ENCODE peak calls at places on chromosomes 5 and 9, in eight cellular contexts. W is dorsolateral prefrontal cortex, N is ovary, K is fibroblast of lung, E is A549, U is HCT116, P is GM12865, O is IMR-90. M is an unnamed sample.

GRCh38 chr5:142998316-142998862 is 228.2 kb downstream of the ARHGAP26 start:
- DNase-seq in U (no peak), P (peak; percentile 56), W (no peak), N (no peak), K (no peak), E (no peak), O (no peak), M (no peak)

GRCh38 chr5:78544531-78545200 is 103.9 kb downstream of the LHFPL2 start:
- DNase-seq in K (peak; percentile 94), U (no peak), N (peak; percentile 56), E (no peak), P (peak; percentile 57), O (peak; percentile 85), W (no peak), M (no peak)

GRCh38 chr5:141483842-141484241 is 988 bp upstream of the PCDHGC4 start:
- DNase-seq in U (no peak), W (no peak), N (no peak), P (no peak), E (no peak), K (no peak), O (no peak), M (no peak)

GRCh38 chr9:134571326-134571871 is 70.2 kb upstream of the COL5A1 start:
- DNase-seq in E (no peak), W (no peak), K (no peak), N (no peak), P (no peak), U (no peak), O (no peak), M (no peak)

GRCh38 chr9:87620727-87621322 is 105.1 kb upstream of the CTSL start:
- DNase-seq in P (no peak), U (no peak), N (no peak), K (no peak), E (no peak), W (no peak), O (no peak), M (no peak)

GRCh38 chr9:37944671-37945481 is 40.9 kb upstream of the SLC25A51 start:
- DNase-seq in W (no peak), O (peak; percentile 50), K (no peak), E (no peak), N (no peak), U (no peak), P (no peak), M (no peak)

GRCh38 chr9:130319300-130319699 is 53.7 kb downstream of the HMCN2 start:
- DNase-seq in O (no peak), U (no peak), N (no peak), K (no peak), E (no peak), P (no peak), W (no peak), M (no peak)

GRCh38 chr9:81669011-81669739 is 20.2 kb downstream of the TLE1 start:
- DNase-seq in K (peak; percentile 65), U (no peak), P (peak; percentile 10), E (no peak), W (no peak), O (peak; percentile 54), N (no peak), M (no peak)

GRCh38 chr9:36833954-36834353 is 200.1 kb downstream of the PAX5 start:
- DNase-seq in N (no peak), O (no peak), E (no peak), U (no peak), K (no peak), P (no peak), W (no peak), M (no peak)

GRCh38 chr5:66634601-66635000 is 38.4 kb downstream of the MAST4 start:
- DNase-seq in U (no peak), W (no peak), E (no peak), P (no peak), O (no peak), N (no peak), K (no peak), M (no peak)
- H3K4me3 ChIP-seq in U (no peak overlapping the region), W (no peak overlapping the region), E (no peak overlapping the region), P (no peak overlapping the region), O (no peak overlapping the region), N (no peak overlapping the region), K (no peak overlapping the region), M (no peak overlapping the region)

GRCh38 chr5:126192226-126192625 is 231.0 kb upstream of the GRAMD2B start:
- DNase-seq in E (no peak), N (no peak), U (no peak), O (no peak), K (no peak), W (no peak), P (no peak), M (no peak)

GRCh38 chr5:126188804-126189203 is 234.4 kb upstream of the GRAMD2B start:
- DNase-seq in P (no peak), E (no peak), W (no peak), N (no peak), K (no peak), O (no peak), U (no peak), M (no peak)

GRCh38 chr5:126184474-126184873 is 238.7 kb upstream of the GRAMD2B start:
- DNase-seq in E (no peak), P (no peak), O (no peak), N (no peak), W (no peak), K (no peak), U (no peak), M (no peak)

GRCh38 chr5:126186210-126186609 is 237.0 kb upstream of the GRAMD2B start:
- DNase-seq in E (no peak), W (no peak), K (no peak), P (peak; percentile 10), O (no peak), N (no peak), U (no peak), M (no peak)

GRCh38 chr5:126189862-126190261 is 233.3 kb upstream of the GRAMD2B start:
- DNase-seq in P (no peak), W (no peak), N (no peak), O (no peak), E (no peak), U (no peak), K (no peak), M (no peak)
- H3K4me3 ChIP-seq in P (no peak overlapping the region), W (no peak overlapping the region), N (no peak overlapping the region), O (no peak overlapping the region), E (no peak overlapping the region), U (no peak overlapping the region), K (no peak overlapping the region), M (no peak overlapping the region)

GRCh38 chr9:4069457-4070162 is 230.3 kb downstream of the GLIS3 start:
- DNase-seq in U (no peak), P (no peak), O (no peak), N (no peak), K (peak; percentile 24), W (no peak), E (no peak), M (no peak)
- H3K4me3 ChIP-seq in U (no peak overlapping the region), P (no peak overlapping the region), O (no peak overlapping the region), N (no peak overlapping the region), K (no peak overlapping the region), W (no peak overlapping the region), E (no peak overlapping the region), M (no peak overlapping the region)

GRCh38 chr9:131737426-131737825 is 2.5 kb downstream of the RAPGEF1 start:
- DNase-seq in O (no peak), P (peak; percentile 34), N (no peak), E (no peak), U (no peak), W (no peak), K (no peak), M (no peak)
- H3K4me3 ChIP-seq in O (no peak overlapping the region), P (peak overlapping the region; percentile 65), N (no peak overlapping the region), E (no peak overlapping the region), U (no peak overlapping the region), W (no peak overlapping the region), K (no peak overlapping the region), M (no peak overlapping the region)

GRCh38 chr5:149930060-149930753 is 14.4 kb downstream of the PDE6A start:
- DNase-seq in O (no peak), U (no peak), E (no peak), P (no peak), W (no peak), K (peak; percentile 62), N (no peak), M (no peak)
- H3K4me3 ChIP-seq in O (peak overlapping the region; percentile 28), U (no peak overlapping the region), E (no peak overlapping the region), P (no peak overlapping the region), W (no peak overlapping the region), K (peak overlapping the region; percentile 52), N (no peak overlapping the region), M (no peak overlapping the region)

DNA sequence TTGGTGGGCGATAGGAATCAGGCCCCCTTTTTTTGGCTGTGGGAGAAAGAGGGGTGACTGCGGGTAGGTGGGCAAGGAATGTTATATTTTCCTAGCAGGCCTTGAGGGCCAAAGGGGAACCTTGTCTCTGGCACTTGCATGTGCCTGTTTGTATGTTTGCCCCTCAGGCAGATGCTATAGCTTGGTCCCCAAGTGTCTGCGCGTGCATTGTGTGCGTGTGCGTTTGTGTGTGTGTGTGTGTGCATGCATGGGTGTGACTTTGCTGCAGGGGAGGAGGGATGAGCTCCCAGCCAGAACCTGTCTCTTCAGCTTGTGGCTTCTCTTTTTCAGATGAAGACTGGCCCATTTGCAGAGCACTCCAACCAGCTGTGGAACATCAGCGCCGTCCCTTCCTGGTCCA is 30.9 kb downstream of the PTPA start:
- DNase-seq in N (no peak), K (no peak), P (no peak), O (no peak), E (no peak), W (no peak), U (no peak), M (no peak)
- H3K4me3 ChIP-seq in N (no peak overlapping the region), K (peak overlapping the region; percentile 69), P (no peak overlapping the region), O (no peak overlapping the region), E (no peak overlapping the region), W (no peak overlapping the region), U (no peak overlapping the region), M (no peak overlapping the region)

GRCh38 chr9:127927457-127928231 is 2.9 kb downstream of the PIP5KL1 start:
- DNase-seq in N (peak; percentile 64), U (peak; percentile 77), K (no peak), W (no peak), O (no peak), E (no peak), P (peak; percentile 55), M (no peak)
- H3K4me3 ChIP-seq in N (no peak overlapping the region), U (peak overlapping the region; percentile 79), K (peak overlapping the region; percentile 27), W (no peak overlapping the region), O (no peak overlapping the region), E (no peak overlapping the region), P (peak overlapping the region; percentile 30), M (no peak overlapping the region)

M was measured in Jurkat, Clone E6-1.